ENCODE peak calls at places on chromosomes 2 and 18, in nine cellular contexts. One of them, this sample, is unnamed.

GRCh38 chr2:23617817-23618216 is 232.8 kb downstream of the KLHL29 start:
- DNase-seq in MM.1S: no peak
- DNase-seq in CD4-positive, CD25-positive, alpha-beta regulatory T cell: no peak
- DNase-seq in HCT116: no peak
- DNase-seq in stomach: no peak
- DNase-seq in H9: no peak
- DNase-seq in ascending aorta: no peak
- DNase-seq in cardiac muscle cell: no peak
- DNase-seq in fibroblast of lung: no peak
- DNase-seq in this sample: no peak

GRCh38 chr18:37355772-37356171 is 209.8 kb downstream of the CELF4 start:
- DNase-seq in MM.1S: no peak
- DNase-seq in CD4-positive, CD25-positive, alpha-beta regulatory T cell: no peak
- DNase-seq in HCT116: no peak
- DNase-seq in stomach: no peak
- DNase-seq in H9: no peak
- DNase-seq in ascending aorta: no peak
- DNase-seq in cardiac muscle cell: no peak
- DNase-seq in fibroblast of lung: no peak
- DNase-seq in this sample: no peak

GRCh38 chr2:190328748-190329147 is 9.1 kb upstream of the HIBCH start:
- DNase-seq in MM.1S: no peak
- DNase-seq in CD4-positive, CD25-positive, alpha-beta regulatory T cell: no peak
- DNase-seq in HCT116: no peak
- DNase-seq in stomach: no peak
- DNase-seq in H9: no peak
- DNase-seq in ascending aorta: no peak
- DNase-seq in cardiac muscle cell: peak; percentile 35
- DNase-seq in fibroblast of lung: peak; percentile 48
- DNase-seq in this sample: no peak

GRCh38 chr18:31679133-31679731 is 5.1 kb downstream of the B4GALT6 start:
- DNase-seq in MM.1S: no peak
- DNase-seq in CD4-positive, CD25-positive, alpha-beta regulatory T cell: no peak
- DNase-seq in HCT116: peak; percentile 63
- DNase-seq in stomach: no peak
- DNase-seq in H9: no peak
- DNase-seq in ascending aorta: no peak
- DNase-seq in cardiac muscle cell: peak; percentile 70
- DNase-seq in fibroblast of lung: peak; percentile 65
- DNase-seq in this sample: no peak

GRCh38 chr2:110800611-110801402 is 68.4 kb downstream of the ACOXL start:
- DNase-seq in MM.1S: no peak
- DNase-seq in CD4-positive, CD25-positive, alpha-beta regulatory T cell: no peak
- DNase-seq in HCT116: no peak
- DNase-seq in stomach: no peak
- DNase-seq in H9: no peak
- DNase-seq in ascending aorta: peak; percentile 54
- DNase-seq in cardiac muscle cell: no peak
- DNase-seq in fibroblast of lung: no peak
- DNase-seq in this sample: no peak

GRCh38 chr2:168136392-168136977 is 110.9 kb downstream of the STK39 start:
- DNase-seq in MM.1S: peak; percentile 46
- DNase-seq in CD4-positive, CD25-positive, alpha-beta regulatory T cell: peak; percentile 35
- DNase-seq in HCT116: peak; percentile 46
- DNase-seq in stomach: no peak
- DNase-seq in H9: no peak
- DNase-seq in ascending aorta: no peak
- DNase-seq in cardiac muscle cell: peak; percentile 63
- DNase-seq in fibroblast of lung: peak; percentile 65
- DNase-seq in this sample: peak; percentile 77

GRCh38 chr18:52160652-52161051 is 179.3 kb upstream of the DCC start:
- DNase-seq in MM.1S: no peak
- DNase-seq in CD4-positive, CD25-positive, alpha-beta regulatory T cell: no peak
- DNase-seq in HCT116: no peak
- DNase-seq in stomach: no peak
- DNase-seq in H9: peak; percentile 69
- DNase-seq in ascending aorta: no peak
- DNase-seq in cardiac muscle cell: no peak
- DNase-seq in fibroblast of lung: no peak
- DNase-seq in this sample: no peak

GRCh38 chr18:58530801-58531200 is 98.1 kb downstream of the ALPK2 start:
- DNase-seq in MM.1S: no peak
- DNase-seq in CD4-positive, CD25-positive, alpha-beta regulatory T cell: no peak
- DNase-seq in HCT116: no peak
- DNase-seq in stomach: no peak
- DNase-seq in H9: no peak
- DNase-seq in ascending aorta: no peak
- DNase-seq in cardiac muscle cell: no peak
- DNase-seq in fibroblast of lung: no peak
- DNase-seq in this sample: no peak

GRCh38 chr2:199370150-199370780 is 87.5 kb downstream of the SATB2 start:
- DNase-seq in MM.1S: no peak
- DNase-seq in CD4-positive, CD25-positive, alpha-beta regulatory T cell: no peak
- DNase-seq in HCT116: no peak
- DNase-seq in stomach: no peak
- DNase-seq in H9: no peak
- DNase-seq in ascending aorta: no peak
- DNase-seq in cardiac muscle cell: no peak
- DNase-seq in fibroblast of lung: no peak
- DNase-seq in this sample: no peak

GRCh38 chr18:58897994-58898393 is 33.3 kb downstream of the ZNF532 start:
- DNase-seq in MM.1S: no peak
- DNase-seq in CD4-positive, CD25-positive, alpha-beta regulatory T cell: no peak
- DNase-seq in HCT116: no peak
- DNase-seq in stomach: no peak
- DNase-seq in H9: no peak
- DNase-seq in ascending aorta: no peak
- DNase-seq in cardiac muscle cell: no peak
- DNase-seq in fibroblast of lung: no peak
- DNase-seq in this sample: no peak

GRCh38 chr2:122034797-122035196 is 279.3 kb downstream of the TSN start:
- DNase-seq in MM.1S: no peak
- DNase-seq in CD4-positive, CD25-positive, alpha-beta regulatory T cell: no peak
- DNase-seq in HCT116: no peak
- DNase-seq in stomach: no peak
- DNase-seq in H9: no peak
- DNase-seq in ascending aorta: no peak
- DNase-seq in cardiac muscle cell: no peak
- DNase-seq in fibroblast of lung: no peak
- DNase-seq in this sample: no peak

GRCh38 chr2:30569991-30570390 is 122.9 kb downstream of the LCLAT1 start:
- DNase-seq in MM.1S: no peak
- DNase-seq in CD4-positive, CD25-positive, alpha-beta regulatory T cell: no peak
- DNase-seq in HCT116: no peak
- DNase-seq in stomach: no peak
- DNase-seq in H9: no peak
- DNase-seq in ascending aorta: no peak
- DNase-seq in cardiac muscle cell: no peak
- DNase-seq in fibroblast of lung: peak; percentile 14
- DNase-seq in this sample: no peak

GRCh38 chr18:55487997-55488396 is 100.0 kb downstream of the TCF4 start:
- DNase-seq in MM.1S: no peak
- DNase-seq in CD4-positive, CD25-positive, alpha-beta regulatory T cell: no peak
- DNase-seq in HCT116: no peak
- DNase-seq in stomach: no peak
- DNase-seq in H9: no peak
- DNase-seq in ascending aorta: no peak
- DNase-seq in cardiac muscle cell: no peak
- DNase-seq in fibroblast of lung: no peak
- DNase-seq in this sample: no peak

GRCh38 chr2:162795312-162795711 is 43.3 kb downstream of the KCNH7 start:
- DNase-seq in MM.1S: no peak
- DNase-seq in CD4-positive, CD25-positive, alpha-beta regulatory T cell: no peak
- DNase-seq in HCT116: no peak
- DNase-seq in stomach: no peak
- DNase-seq in H9: no peak
- DNase-seq in ascending aorta: no peak
- DNase-seq in cardiac muscle cell: no peak
- DNase-seq in fibroblast of lung: no peak
- DNase-seq in this sample: no peak

GRCh38 chr2:30237346-30238142 is 6.2 kb downstream of the LBH start:
- DNase-seq in MM.1S: no peak
- DNase-seq in CD4-positive, CD25-positive, alpha-beta regulatory T cell: no peak
- DNase-seq in HCT116: no peak
- DNase-seq in stomach: no peak
- DNase-seq in H9: peak; percentile 17
- DNase-seq in ascending aorta: no peak
- DNase-seq in cardiac muscle cell: no peak
- DNase-seq in fibroblast of lung: no peak
- DNase-seq in this sample: no peak

GRCh38 chr2:173432049-173432754 is 77.5 kb downstream of the CDCA7 start:
- DNase-seq in MM.1S: no peak
- DNase-seq in CD4-positive, CD25-positive, alpha-beta regulatory T cell: no peak
- DNase-seq in HCT116: no peak
- DNase-seq in stomach: no peak
- DNase-seq in H9: no peak
- DNase-seq in ascending aorta: no peak
- DNase-seq in cardiac muscle cell: peak; percentile 36
- DNase-seq in fibroblast of lung: peak; percentile 86
- DNase-seq in this sample: peak; percentile 54
- H3K4me1 ChIP-seq in MM.1S: no peaks in the 10 kb centered on the region
- H3K4me1 ChIP-seq in CD4-positive, CD25-positive, alpha-beta regulatory T cell: no peaks in the 10 kb centered on the region
- H3K4me1 ChIP-seq in HCT116: peaks cover 11% of the 10 kb centered on the region
- H3K4me1 ChIP-seq in stomach: no peaks in the 10 kb centered on the region
- H3K4me1 ChIP-seq in H9: no peaks in the 10 kb centered on the region
- H3K4me1 ChIP-seq in ascending aorta: no peaks in the 10 kb centered on the region
- H3K4me1 ChIP-seq in cardiac muscle cell: no peaks in the 10 kb centered on the region
- H3K4me1 ChIP-seq in fibroblast of lung: no peaks in the 10 kb centered on the region
- H3K4me1 ChIP-seq in this sample: peaks cover 8% of the 10 kb centered on the region

GRCh38 chr2:126506786-126507185 is 149.2 kb upstream of the GYPC start:
- DNase-seq in MM.1S: no peak
- DNase-seq in CD4-positive, CD25-positive, alpha-beta regulatory T cell: no peak
- DNase-seq in HCT116: no peak
- DNase-seq in stomach: no peak
- DNase-seq in H9: no peak
- DNase-seq in ascending aorta: no peak
- DNase-seq in cardiac muscle cell: no peak
- DNase-seq in fibroblast of lung: no peak
- DNase-seq in this sample: no peak

GRCh38 chr2:126507425-126507867 is 148.5 kb upstream of the GYPC start:
- DNase-seq in MM.1S: no peak
- DNase-seq in CD4-positive, CD25-positive, alpha-beta regulatory T cell: no peak
- DNase-seq in HCT116: no peak
- DNase-seq in stomach: no peak
- DNase-seq in H9: no peak
- DNase-seq in ascending aorta: no peak
- DNase-seq in cardiac muscle cell: no peak
- DNase-seq in fibroblast of lung: no peak
- DNase-seq in this sample: no peak

GRCh38 chr2:126513033-126513432 is 142.9 kb upstream of the GYPC start:
- DNase-seq in MM.1S: no peak
- DNase-seq in CD4-positive, CD25-positive, alpha-beta regulatory T cell: no peak
- DNase-seq in HCT116: no peak
- DNase-seq in stomach: no peak
- DNase-seq in H9: no peak
- DNase-seq in ascending aorta: no peak
- DNase-seq in cardiac muscle cell: peak; percentile 1
- DNase-seq in fibroblast of lung: no peak
- DNase-seq in this sample: no peak

DNA sequence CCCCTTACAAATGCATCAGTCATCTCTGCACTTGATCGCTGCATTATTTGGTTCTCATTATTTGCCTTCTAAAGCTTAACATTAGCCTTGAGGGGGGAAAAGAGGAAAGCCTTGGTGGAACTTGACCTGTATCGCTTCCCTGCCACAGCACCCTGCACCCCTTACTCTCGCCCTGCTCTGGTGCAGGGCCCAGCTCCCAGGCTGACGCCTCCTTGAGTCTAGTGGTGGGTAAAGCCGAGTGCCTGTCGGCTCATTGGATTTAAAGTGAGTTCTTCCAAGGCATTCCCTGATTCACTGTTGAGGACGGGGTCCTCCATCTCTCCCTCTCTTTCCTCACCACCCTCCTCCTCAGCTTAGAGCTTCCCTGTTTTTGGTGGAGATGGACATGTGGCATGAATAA is 145.0 kb upstream of the GYPC start:
- DNase-seq in MM.1S: no peak
- DNase-seq in CD4-positive, CD25-positive, alpha-beta regulatory T cell: no peak
- DNase-seq in HCT116: no peak
- DNase-seq in stomach: no peak
- DNase-seq in H9: no peak
- DNase-seq in ascending aorta: no peak
- DNase-seq in cardiac muscle cell: no peak
- DNase-seq in fibroblast of lung: no peak
- DNase-seq in this sample: no peak
- H3K27ac ChIP-seq in MM.1S: no peak overlapping the region
- H3K27ac ChIP-seq in CD4-positive, CD25-positive, alpha-beta regulatory T cell: no peak overlapping the region
- H3K27ac ChIP-seq in HCT116: no peak overlapping the region
- H3K27ac ChIP-seq in stomach: no peak overlapping the region
- H3K27ac ChIP-seq in H9: no peak overlapping the region
- H3K27ac ChIP-seq in ascending aorta: no peak overlapping the region
- H3K27ac ChIP-seq in cardiac muscle cell: no peak overlapping the region
- H3K27ac ChIP-seq in fibroblast of lung: no peak overlapping the region
- H3K27ac ChIP-seq in this sample: no peak overlapping the region

GRCh38 chr2:183035954-183036669 is 2.1 kb downstream of the NCKAP1 start:
- DNase-seq in MM.1S: peak; percentile 49
- DNase-seq in CD4-positive, CD25-positive, alpha-beta regulatory T cell: peak; percentile 52
- DNase-seq in HCT116: no peak
- DNase-seq in stomach: no peak
- DNase-seq in H9: no peak
- DNase-seq in ascending aorta: no peak
- DNase-seq in cardiac muscle cell: no peak
- DNase-seq in fibroblast of lung: no peak
- DNase-seq in this sample: peak; percentile 67

GRCh38 chr2:183035298-183035953 is 2.8 kb downstream of the NCKAP1 start:
- DNase-seq in MM.1S: no peak
- DNase-seq in CD4-positive, CD25-positive, alpha-beta regulatory T cell: no peak
- DNase-seq in HCT116: no peak
- DNase-seq in stomach: no peak
- DNase-seq in H9: no peak
- DNase-seq in ascending aorta: no peak
- DNase-seq in cardiac muscle cell: peak; percentile 71
- DNase-seq in fibroblast of lung: peak; percentile 81
- DNase-seq in this sample: peak; percentile 44

GRCh38 chr2:183033951-183034350 is 4.3 kb downstream of the NCKAP1 start:
- DNase-seq in MM.1S: no peak
- DNase-seq in CD4-positive, CD25-positive, alpha-beta regulatory T cell: no peak
- DNase-seq in HCT116: no peak
- DNase-seq in stomach: no peak
- DNase-seq in H9: no peak
- DNase-seq in ascending aorta: no peak
- DNase-seq in cardiac muscle cell: no peak
- DNase-seq in fibroblast of lung: no peak
- DNase-seq in this sample: no peak

GRCh38 chr2:183037281-183037659 is 987 bp downstream of the NCKAP1 start:
- DNase-seq in MM.1S: no peak
- DNase-seq in CD4-positive, CD25-positive, alpha-beta regulatory T cell: no peak
- DNase-seq in HCT116: peak; percentile 31
- DNase-seq in stomach: no peak
- DNase-seq in H9: no peak
- DNase-seq in ascending aorta: no peak
- DNase-seq in cardiac muscle cell: peak; percentile 34
- DNase-seq in fibroblast of lung: peak; percentile 59
- DNase-seq in this sample: no peak

GRCh38 chr2:183034806-183035205 is 3.5 kb downstream of the NCKAP1 start:
- DNase-seq in MM.1S: no peak
- DNase-seq in CD4-positive, CD25-positive, alpha-beta regulatory T cell: no peak
- DNase-seq in HCT116: no peak
- DNase-seq in stomach: no peak
- DNase-seq in H9: no peak
- DNase-seq in ascending aorta: no peak
- DNase-seq in cardiac muscle cell: peak; percentile 45
- DNase-seq in fibroblast of lung: peak; percentile 22
- DNase-seq in this sample: no peak
- H3K4me1 ChIP-seq in MM.1S: peaks cover 7% of the 10 kb centered on the region
- H3K4me1 ChIP-seq in CD4-positive, CD25-positive, alpha-beta regulatory T cell: peaks cover 35% of the 10 kb centered on the region
- H3K4me1 ChIP-seq in HCT116: peaks cover 21% of the 10 kb centered on the region
- H3K4me1 ChIP-seq in stomach: peaks cover 34% of the 10 kb centered on the region
- H3K4me1 ChIP-seq in H9: no peaks in the 10 kb centered on the region
- H3K4me1 ChIP-seq in ascending aorta: peaks cover 5% of the 10 kb centered on the region
- H3K4me1 ChIP-seq in cardiac muscle cell: peaks cover 35% of the 10 kb centered on the region
- H3K4me1 ChIP-seq in fibroblast of lung: peaks cover 2% of the 10 kb centered on the region
- H3K4me1 ChIP-seq in this sample: peaks cover 24% of the 10 kb centered on the region

GRCh38 chr2:15912203-15912602 is 28.1 kb upstream of the MYCN start:
- DNase-seq in MM.1S: no peak
- DNase-seq in CD4-positive, CD25-positive, alpha-beta regulatory T cell: no peak
- DNase-seq in HCT116: no peak
- DNase-seq in stomach: no peak
- DNase-seq in H9: no peak
- DNase-seq in ascending aorta: no peak
- DNase-seq in cardiac muscle cell: peak; percentile 74
- DNase-seq in fibroblast of lung: peak; percentile 28
- DNase-seq in this sample: no peak
- H3K27ac ChIP-seq in MM.1S: peak overlapping the region; percentile 81
- H3K27ac ChIP-seq in CD4-positive, CD25-positive, alpha-beta regulatory T cell: no peak overlapping the region
- H3K27ac ChIP-seq in HCT116: no peak overlapping the region
- H3K27ac ChIP-seq in stomach: no peak overlapping the region
- H3K27ac ChIP-seq in H9: no peak overlapping the region
- H3K27ac ChIP-seq in ascending aorta: no peak overlapping the region
- H3K27ac ChIP-seq in cardiac muscle cell: no peak overlapping the region
- H3K27ac ChIP-seq in fibroblast of lung: no peak overlapping the region
- H3K27ac ChIP-seq in this sample: no peak overlapping the region